ENCODE peak calls at places on chromosomes 13 and 19, in nine cellular contexts. R is lower leg skin; O is GM06990; H is heart left ventricle; B is WERI-Rb-1; S is CD4-positive, alpha-beta T cell; V is natural killer cell; C is astrocyte of the cerebellum; D is AG04450. A is an unnamed sample.

GRCh38 chr19:1561236-1561842 is 6.8 kb downstream of the MEX3D start:
- DNase-seq in R (no peak), O (no peak), H (no peak), B (no peak), S (no peak), V (no peak), C (no peak), D (no peak), A (no peak)

GRCh38 chr19:16164222-16164890 is 9.0 kb downstream of the CIB3 start:
- DNase-seq in R (no peak), O (no peak), H (no peak), B (no peak), S (no peak), V (no peak), C (no peak), D (no peak), A (no peak)

GRCh38 chr19:40398417-40399056 is 8.6 kb upstream of the HIPK4 start:
- DNase-seq in R (peak), O (peak), H (no peak), B (no peak), S (peak), V (no peak), C (no peak), D (no peak), A (no peak)

GRCh38 chr19:14023404-14024235 is 4.3 kb upstream of the RLN3 start:
- DNase-seq in R (no peak), O (no peak), H (no peak), B (peak), S (no peak), V (no peak), C (no peak), D (no peak), A (peak)

GRCh38 chr19:39971380-39971841 is 446 bp downstream of the PSMC4 start:
- DNase-seq in R (no peak), O (no peak), H (no peak), B (no peak), S (no peak), V (no peak), C (no peak), D (no peak), A (no peak)

GRCh38 chr19:1970003-1970805 is 29.2 kb downstream of the CSNK1G2 start:
- DNase-seq in R (no peak), O (no peak), H (no peak), B (no peak), S (no peak), V (no peak), C (no peak), D (no peak), A (no peak)

GRCh38 chr13:109743706-109744453 is 42.5 kb downstream of the IRS2 start:
- DNase-seq in R (no peak), O (no peak), H (no peak), B (peak), S (peak), V (no peak), C (no peak), D (peak), A (no peak)

GRCh38 chr13:40539954-40540706 is 126.3 kb downstream of the FOXO1 start:
- DNase-seq in R (no peak), O (no peak), H (no peak), B (no peak), S (no peak), V (no peak), C (peak), D (peak), A (no peak)

GRCh38 chr13:89969996-89970709 is 1377.3 kb upstream of the MIR17HG start:
- DNase-seq in R (no peak), O (no peak), H (no peak), B (no peak), S (no peak), V (no peak), C (peak), D (no peak), A (no peak)

GRCh38 chr13:34901577-34901976 is 40.5 kb upstream of the NBEA start:
- DNase-seq in R (no peak), O (no peak), H (no peak), B (no peak), S (no peak), V (no peak), C (no peak), D (no peak), A (no peak)
- TF ChIP-seq CTCF in R (no peak), O (no peak), H (no peak), B (no peak), S (no peak), V (no peak), C (no peak), D (no peak), A (no peak)

DNA sequence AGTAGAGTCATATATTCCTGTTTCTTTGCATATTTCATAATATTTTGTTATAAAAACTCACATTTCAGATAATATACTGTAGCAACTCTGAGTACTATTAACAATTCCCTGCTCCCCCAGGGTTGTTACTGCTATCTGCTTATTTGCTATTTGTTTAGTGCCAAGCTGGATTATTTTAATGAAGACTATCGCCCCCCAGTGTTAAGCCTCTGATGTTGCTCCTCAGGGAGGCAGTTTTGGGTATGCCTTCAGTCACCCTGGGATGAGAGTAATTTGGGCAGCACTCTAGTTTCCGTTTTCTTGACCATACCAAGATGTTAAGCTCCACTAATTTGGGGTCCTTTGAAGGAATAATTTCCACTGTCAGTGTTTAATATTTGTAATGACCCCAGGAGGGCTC is 46.0 kb downstream of the MICU2 start:
- DNase-seq in R (no peak), O (no peak), H (no peak), B (peak), S (no peak), V (no peak), C (no peak), D (no peak), A (no peak)
- TF ChIP-seq CTCF in R (no peak), O (peak), H (peak), B (peak), S (peak), V (peak), C (peak), D (peak), A (peak)

GRCh38 chr13:33137726-33138125 is 121.5 kb downstream of the KL start:
- DNase-seq in R (no peak), O (no peak), H (no peak), B (no peak), S (no peak), V (no peak), C (no peak), D (no peak), A (no peak)

GRCh38 chr13:33138441-33138840 is 122.2 kb downstream of the KL start:
- DNase-seq in R (no peak), O (no peak), H (no peak), B (no peak), S (no peak), V (no peak), C (no peak), D (no peak), A (no peak)

GRCh38 chr13:33144358-33144784 is 128.1 kb downstream of the KL start:
- DNase-seq in R (no peak), O (peak), H (no peak), B (no peak), S (no peak), V (no peak), C (no peak), D (no peak), A (no peak)

GRCh38 chr13:33139186-33139585 is 123.0 kb downstream of the KL start:
- DNase-seq in R (peak), O (no peak), H (peak), B (no peak), S (no peak), V (no peak), C (no peak), D (no peak), A (no peak)

GRCh38 chr13:33140161-33140560 is 123.9 kb downstream of the KL start:
- DNase-seq in R (no peak), O (no peak), H (no peak), B (no peak), S (no peak), V (no peak), C (no peak), D (no peak), A (no peak)
- TF ChIP-seq CTCF in R (no peak), O (no peak), H (no peak), B (no peak), S (no peak), V (no peak), C (no peak), D (no peak), A (no peak)

GRCh38 chr13:82118589-82118988 is 1763.7 kb downstream of the SLITRK1 start:
- DNase-seq in R (no peak), O (no peak), H (no peak), B (no peak), S (no peak), V (no peak), C (no peak), D (no peak), A (no peak)
- TF ChIP-seq CTCF in R (no peak), O (no peak), H (no peak), B (no peak), S (no peak), V (no peak), C (no peak), D (no peak), A (no peak)

DNA sequence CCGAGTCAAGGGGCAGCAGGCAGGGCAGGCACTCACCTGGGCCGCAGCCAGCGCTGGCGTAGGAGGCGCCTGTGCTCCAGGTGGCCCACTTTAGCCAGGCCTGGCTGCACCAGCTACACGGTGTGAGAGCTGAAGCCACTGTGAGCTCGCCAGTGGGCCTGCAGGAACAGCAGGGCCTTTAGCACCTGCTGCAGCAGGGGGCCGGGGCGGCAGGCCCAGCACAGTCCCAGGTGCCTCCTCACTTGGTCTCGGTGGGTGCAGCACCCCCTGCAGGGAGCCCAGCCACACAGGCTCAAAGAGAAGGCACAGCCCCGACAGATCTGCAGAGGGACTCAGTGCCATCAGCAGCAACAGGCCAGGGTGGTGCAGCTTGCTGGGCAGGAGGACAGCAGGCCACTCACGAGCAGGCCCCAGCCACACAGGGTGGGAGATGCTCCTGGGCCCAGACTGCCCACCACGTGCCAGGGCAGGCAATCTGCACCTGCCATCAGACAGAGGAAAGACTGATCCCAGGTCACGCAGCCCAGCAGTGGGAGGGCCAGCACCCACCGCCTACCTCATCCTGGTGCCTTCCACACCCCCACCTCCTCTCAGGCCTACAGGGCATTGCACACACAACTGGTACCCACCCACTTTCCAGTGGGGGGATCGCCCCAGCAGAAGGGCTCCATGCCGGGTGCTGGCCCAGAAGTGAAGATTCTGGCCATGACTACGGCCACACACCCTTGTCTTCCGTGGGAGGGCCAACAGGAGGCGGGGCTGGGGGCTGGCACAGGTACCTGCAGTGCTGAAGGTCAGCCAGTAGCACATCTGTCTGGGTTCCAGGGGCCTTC is 15.8 kb downstream of the ARHGAP33 start:
- DNase-seq in R (no peak), O (no peak), H (no peak), B (peak), S (no peak), V (no peak), C (no peak), D (no peak), A (no peak)
- TF ChIP-seq CTCF in R (no peak), O (peak), H (no peak), B (peak), S (no peak), V (no peak), C (no peak), D (no peak), A (no peak)

GRCh38 chr19:27777726-27778125 is 1435.2 kb downstream of the UQCRFS1 start:
- DNase-seq in R (no peak), O (no peak), H (no peak), B (peak), S (no peak), V (no peak), C (no peak), D (no peak), A (no peak)
- TF ChIP-seq CTCF in R (no peak), O (peak), H (no peak), B (peak), S (no peak), V (no peak), C (peak), D (no peak), A (peak)

GRCh38 chr13:55244991-55245644 is 1895.6 kb upstream of the PRR20A start:
- DNase-seq in R (no peak), O (no peak), H (no peak), B (peak), S (no peak), V (no peak), C (no peak), D (no peak), A (no peak)
- TF ChIP-seq CTCF in R (no peak), O (no peak), H (no peak), B (peak), S (no peak), V (no peak), C (peak), D (no peak), A (no peak)

A was measured in CD14-positive monocyte.